ENCODE peak calls at places on chromosomes 13 and 19, in seven cellular contexts. One of them, this sample, is unnamed.

GRCh38 chr13:109998808-109999528 is 212.6 kb upstream of the IRS2 start:
- DNase-seq in IMR-90: peak; percentile 95
- DNase-seq in heart left ventricle: no peak
- DNase-seq in upper lobe of left lung: no peak
- DNase-seq in tibial nerve: no peak
- DNase-seq in suprapubic skin: no peak
- DNase-seq in A549: peak; percentile 80
- DNase-seq in this sample: no peak

GRCh38 chr13:52128714-52129700 is at the start of gene NEK5:
- DNase-seq in IMR-90: peak; percentile 25
- DNase-seq in heart left ventricle: peak; percentile 86
- DNase-seq in upper lobe of left lung: peak; percentile 70
- DNase-seq in tibial nerve: peak; percentile 29
- DNase-seq in suprapubic skin: peak; percentile 74
- DNase-seq in A549: peak; percentile 70
- DNase-seq in this sample: peak; percentile 45

GRCh38 chr13:77859450-77859849 is 59.2 kb downstream of the EDNRB start:
- DNase-seq in IMR-90: peak; percentile 82
- DNase-seq in heart left ventricle: no peak
- DNase-seq in upper lobe of left lung: no peak
- DNase-seq in tibial nerve: peak; percentile 18
- DNase-seq in suprapubic skin: peak; percentile 65
- DNase-seq in A549: no peak
- DNase-seq in this sample: no peak

GRCh38 chr19:42091300-42092266 is 15.6 kb downstream of the ZNF574 start:
- DNase-seq in IMR-90: peak; percentile 64
- DNase-seq in heart left ventricle: no peak
- DNase-seq in upper lobe of left lung: no peak
- DNase-seq in tibial nerve: no peak
- DNase-seq in suprapubic skin: no peak
- DNase-seq in A549: no peak
- DNase-seq in this sample: no peak

GRCh38 chr13:111398715-111399299 is 78.4 kb downstream of the TEX29 start:
- DNase-seq in IMR-90: no peak
- DNase-seq in heart left ventricle: no peak
- DNase-seq in upper lobe of left lung: peak; percentile 12
- DNase-seq in tibial nerve: no peak
- DNase-seq in suprapubic skin: no peak
- DNase-seq in A549: no peak
- DNase-seq in this sample: no peak

GRCh38 chr19:58181902-58182576 is 822 bp upstream of the ZNF274 start:
- DNase-seq in IMR-90: no peak
- DNase-seq in heart left ventricle: no peak
- DNase-seq in upper lobe of left lung: peak; percentile 27
- DNase-seq in tibial nerve: peak; percentile 21
- DNase-seq in suprapubic skin: peak; percentile 64
- DNase-seq in A549: peak; percentile 41
- DNase-seq in this sample: no peak

GRCh38 chr19:12194827-12195500 is 32.1 kb downstream of the ZNF136 start:
- DNase-seq in IMR-90: peak; percentile 6
- DNase-seq in heart left ventricle: peak; percentile 86
- DNase-seq in upper lobe of left lung: peak; percentile 91
- DNase-seq in tibial nerve: peak; percentile 46
- DNase-seq in suprapubic skin: peak; percentile 86
- DNase-seq in A549: no peak
- DNase-seq in this sample: peak; percentile 70

GRCh38 chr13:73782781-73783180 is 351.4 kb downstream of the KLF12 start:
- DNase-seq in IMR-90: peak; percentile 78
- DNase-seq in heart left ventricle: no peak
- DNase-seq in upper lobe of left lung: no peak
- DNase-seq in tibial nerve: no peak
- DNase-seq in suprapubic skin: no peak
- DNase-seq in A549: no peak
- DNase-seq in this sample: no peak

GRCh38 chr19:5149508-5149907 is 180.6 kb downstream of the KDM4B start:
- DNase-seq in IMR-90: no peak
- DNase-seq in heart left ventricle: peak; percentile 33
- DNase-seq in upper lobe of left lung: no peak
- DNase-seq in tibial nerve: no peak
- DNase-seq in suprapubic skin: peak; percentile 66
- DNase-seq in A549: no peak
- DNase-seq in this sample: peak; percentile 42

GRCh38 chr19:42054205-42054604 is 15.8 kb downstream of the GRIK5 start:
- DNase-seq in IMR-90: no peak
- DNase-seq in heart left ventricle: no peak
- DNase-seq in upper lobe of left lung: no peak
- DNase-seq in tibial nerve: no peak
- DNase-seq in suprapubic skin: no peak
- DNase-seq in A549: no peak
- DNase-seq in this sample: no peak

GRCh38 chr13:34942732-34943674 is 933 bp downstream of the NBEA start:
- DNase-seq in IMR-90: no peak
- DNase-seq in heart left ventricle: peak; percentile 66
- DNase-seq in upper lobe of left lung: peak; percentile 41
- DNase-seq in tibial nerve: no peak
- DNase-seq in suprapubic skin: peak; percentile 49
- DNase-seq in A549: peak; percentile 4
- DNase-seq in this sample: no peak

GRCh38 chr19:46356670-46357055 is 9.8 kb downstream of the PPP5C start:
- DNase-seq in IMR-90: no peak
- DNase-seq in heart left ventricle: no peak
- DNase-seq in upper lobe of left lung: no peak
- DNase-seq in tibial nerve: no peak
- DNase-seq in suprapubic skin: no peak
- DNase-seq in A549: no peak
- DNase-seq in this sample: no peak

GRCh38 chr19:50568321-50569022 is at the start of gene LRRC4B:
- DNase-seq in IMR-90: no peak
- DNase-seq in heart left ventricle: no peak
- DNase-seq in upper lobe of left lung: no peak
- DNase-seq in tibial nerve: no peak
- DNase-seq in suprapubic skin: no peak
- DNase-seq in A549: no peak
- DNase-seq in this sample: no peak

GRCh38 chr19:36213793-36214387 is 575 bp downstream of the ZNF565 start:
- DNase-seq in IMR-90: peak; percentile 45
- DNase-seq in heart left ventricle: no peak
- DNase-seq in upper lobe of left lung: no peak
- DNase-seq in tibial nerve: peak; percentile 27
- DNase-seq in suprapubic skin: no peak
- DNase-seq in A549: peak; percentile 41
- DNase-seq in this sample: no peak

GRCh38 chr19:20969498-20969897 is 46.4 kb downstream of the ZNF85 start:
- DNase-seq in IMR-90: no peak
- DNase-seq in heart left ventricle: no peak
- DNase-seq in upper lobe of left lung: no peak
- DNase-seq in tibial nerve: no peak
- DNase-seq in suprapubic skin: no peak
- DNase-seq in A549: no peak
- DNase-seq in this sample: no peak

GRCh38 chr19:45972081-45972943 is 1.4 kb downstream of the NOVA2 start:
- DNase-seq in IMR-90: no peak
- DNase-seq in heart left ventricle: no peak
- DNase-seq in upper lobe of left lung: peak; percentile 28
- DNase-seq in tibial nerve: peak; percentile 19
- DNase-seq in suprapubic skin: no peak
- DNase-seq in A549: no peak
- DNase-seq in this sample: no peak

GRCh38 chr19:5621311-5621944 is 1.1 kb downstream of the SAFB2 start:
- DNase-seq in IMR-90: no peak
- DNase-seq in heart left ventricle: no peak
- DNase-seq in upper lobe of left lung: no peak
- DNase-seq in tibial nerve: peak; percentile 14
- DNase-seq in suprapubic skin: no peak
- DNase-seq in A549: no peak
- DNase-seq in this sample: no peak

GRCh38 chr19:3065675-3066357 is 3.5 kb upstream of the TLE5 start:
- DNase-seq in IMR-90: no peak
- DNase-seq in heart left ventricle: no peak
- DNase-seq in upper lobe of left lung: no peak
- DNase-seq in tibial nerve: no peak
- DNase-seq in suprapubic skin: no peak
- DNase-seq in A549: no peak
- DNase-seq in this sample: no peak

GRCh38 chr19:19213822-19214558 is 2.2 kb downstream of the NCAN start:
- DNase-seq in IMR-90: no peak
- DNase-seq in heart left ventricle: no peak
- DNase-seq in upper lobe of left lung: no peak
- DNase-seq in tibial nerve: no peak
- DNase-seq in suprapubic skin: no peak
- DNase-seq in A549: no peak
- DNase-seq in this sample: no peak

GRCh38 chr13:24097667-24098066 is 62.9 kb upstream of the SPATA13 start:
- DNase-seq in IMR-90: no peak
- DNase-seq in heart left ventricle: no peak
- DNase-seq in upper lobe of left lung: no peak
- DNase-seq in tibial nerve: no peak
- DNase-seq in suprapubic skin: no peak
- DNase-seq in A549: no peak
- DNase-seq in this sample: no peak

DNA sequence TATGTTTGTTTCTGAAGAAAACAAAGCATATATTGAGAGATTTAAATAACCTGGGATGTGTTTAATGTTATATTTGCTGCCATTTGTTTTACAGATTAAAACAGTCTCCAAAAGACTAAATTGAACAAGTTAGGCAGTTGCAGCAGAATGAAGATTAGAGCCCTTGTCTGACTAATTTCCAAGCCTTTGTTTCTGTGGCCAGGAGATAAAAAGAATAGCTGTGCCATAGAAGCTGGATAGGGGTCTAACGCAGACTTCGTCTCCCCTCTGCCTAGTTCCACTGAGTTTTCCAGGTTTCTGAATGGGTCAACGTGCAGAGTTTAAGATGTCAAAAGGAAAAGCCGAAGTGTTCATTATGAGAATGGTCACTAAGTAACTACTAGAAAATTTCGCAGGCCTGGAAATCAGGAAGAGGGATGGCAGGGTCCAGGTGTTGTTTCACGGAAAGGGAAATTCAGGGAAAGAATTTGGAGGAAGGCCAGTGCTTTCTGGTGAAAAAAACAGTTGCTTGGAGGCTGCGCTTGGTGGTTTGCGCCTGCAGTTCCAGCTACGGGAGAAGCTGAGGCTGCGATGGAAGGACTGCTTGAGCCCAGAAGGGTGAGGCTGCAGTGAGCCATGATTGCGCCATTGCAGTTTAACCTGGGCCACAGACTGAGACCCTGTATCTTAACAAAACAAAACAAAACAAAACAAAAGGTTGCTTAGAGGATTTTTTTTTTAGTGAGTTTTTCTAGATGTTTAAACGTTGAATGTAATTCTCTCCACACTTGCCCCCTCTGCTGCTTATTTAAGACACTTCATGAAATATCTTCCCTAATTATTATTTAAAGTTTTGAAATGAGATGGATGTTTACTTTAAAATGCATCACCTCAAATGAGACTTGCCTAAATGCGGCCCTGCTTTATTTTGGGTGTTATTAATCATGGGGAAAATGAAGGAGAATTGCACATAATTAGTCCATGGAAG is 75.2 kb upstream of the TRPC4 start:
- DNase-seq in IMR-90: peak; percentile 3
- DNase-seq in heart left ventricle: no peak
- DNase-seq in upper lobe of left lung: no peak
- DNase-seq in tibial nerve: no peak
- DNase-seq in suprapubic skin: no peak
- DNase-seq in A549: no peak
- DNase-seq in this sample: no peak
- TF ChIP-seq CTCF in IMR-90: no peak
- TF ChIP-seq CTCF in heart left ventricle: no peak
- TF ChIP-seq CTCF in upper lobe of left lung: no peak
- TF ChIP-seq CTCF in tibial nerve: no peak
- TF ChIP-seq CTCF in suprapubic skin: no peak
- TF ChIP-seq CTCF in A549: no peak
- TF ChIP-seq CTCF in this sample: no peak

DNA sequence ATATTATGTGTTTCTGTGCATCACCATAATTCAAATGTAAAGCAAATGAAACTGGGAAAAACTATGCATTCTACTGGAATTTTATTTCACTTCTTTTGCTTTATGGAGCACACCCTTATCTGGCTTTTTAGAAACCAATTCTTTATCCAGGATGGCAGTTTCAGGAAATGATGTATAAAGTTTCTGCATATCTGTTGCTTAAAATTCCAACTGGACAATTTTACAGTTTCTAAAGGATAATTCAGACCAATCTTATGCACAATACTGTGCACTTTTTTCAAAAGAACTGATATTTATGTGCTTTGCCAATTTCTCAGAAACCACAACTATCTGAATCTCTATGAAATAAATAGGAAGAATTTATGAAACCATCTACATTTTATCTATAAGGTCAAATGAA is 246.5 kb upstream of the MIR17HG start:
- DNase-seq in IMR-90: no peak
- DNase-seq in heart left ventricle: no peak
- DNase-seq in upper lobe of left lung: no peak
- DNase-seq in tibial nerve: no peak
- DNase-seq in suprapubic skin: no peak
- DNase-seq in A549: no peak
- DNase-seq in this sample: no peak
- H3K4me1 ChIP-seq in IMR-90: no peaks in the 10 kb centered on the region
- H3K4me1 ChIP-seq in heart left ventricle: no peaks in the 10 kb centered on the region
- H3K4me1 ChIP-seq in upper lobe of left lung: no peaks in the 10 kb centered on the region
- H3K4me1 ChIP-seq in tibial nerve: no peaks in the 10 kb centered on the region
- H3K4me1 ChIP-seq in suprapubic skin: no peaks in the 10 kb centered on the region
- H3K4me1 ChIP-seq in A549: no peaks in the 10 kb centered on the region
- H3K4me1 ChIP-seq in this sample: no peaks in the 10 kb centered on the region

GRCh38 chr13:98875146-98875729 is 102.6 kb downstream of the DOCK9 start:
- DNase-seq in IMR-90: no peak
- DNase-seq in heart left ventricle: no peak
- DNase-seq in upper lobe of left lung: no peak
- DNase-seq in tibial nerve: no peak
- DNase-seq in suprapubic skin: no peak
- DNase-seq in A549: no peak
- DNase-seq in this sample: no peak
- H3K27ac ChIP-seq in IMR-90: no peak overlapping the region
- H3K27ac ChIP-seq in heart left ventricle: no peak overlapping the region
- H3K27ac ChIP-seq in upper lobe of left lung: no peak overlapping the region
- H3K27ac ChIP-seq in tibial nerve: no peak overlapping the region
- H3K27ac ChIP-seq in suprapubic skin: no peak overlapping the region
- H3K27ac ChIP-seq in A549: no peak overlapping the region
- H3K27ac ChIP-seq in this sample: no peak overlapping the region

DNA sequence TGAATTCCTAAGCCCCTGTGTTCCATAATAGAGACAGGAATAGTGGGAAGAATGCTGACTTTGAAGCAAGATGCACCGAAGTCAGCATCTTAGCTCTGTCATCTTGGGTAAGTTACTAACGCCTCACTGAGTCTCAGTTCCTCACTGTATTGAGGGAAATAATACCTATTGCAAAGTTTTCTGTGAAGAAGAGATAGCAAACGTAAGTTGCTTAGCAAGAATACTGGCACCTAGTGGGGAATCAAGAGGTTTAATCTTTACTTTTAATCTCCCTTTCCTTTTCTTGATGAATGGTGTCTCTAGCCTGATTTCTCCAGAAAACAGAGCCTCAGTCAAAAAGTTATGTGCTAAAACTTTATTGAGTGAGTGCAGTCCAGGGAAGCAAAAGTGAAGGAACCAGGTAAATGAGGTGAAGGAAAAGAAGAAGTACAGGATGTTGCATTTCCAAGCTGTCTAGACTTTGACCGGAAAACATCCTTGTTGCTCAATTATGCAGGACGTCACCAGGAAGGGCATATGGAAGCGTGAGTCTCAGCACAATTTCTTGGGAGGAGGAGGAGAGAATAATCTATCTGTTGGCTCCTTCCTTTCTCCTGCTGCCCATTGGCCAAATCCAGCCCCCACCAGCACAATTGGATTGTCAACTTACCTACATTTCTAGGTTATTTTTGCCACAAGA is 210.0 kb downstream of the B3GLCT start:
- DNase-seq in IMR-90: no peak
- DNase-seq in heart left ventricle: no peak
- DNase-seq in upper lobe of left lung: no peak
- DNase-seq in tibial nerve: no peak
- DNase-seq in suprapubic skin: no peak
- DNase-seq in A549: no peak
- DNase-seq in this sample: no peak
- TF ChIP-seq CTCF in IMR-90: peak; percentile 19
- TF ChIP-seq CTCF in heart left ventricle: no peak
- TF ChIP-seq CTCF in upper lobe of left lung: no peak
- TF ChIP-seq CTCF in tibial nerve: no peak
- TF ChIP-seq CTCF in suprapubic skin: no peak
- TF ChIP-seq CTCF in A549: no peak
- TF ChIP-seq CTCF in this sample: no peak